ENCODE peak calls at places on chromosomes 1 and 21, in four cellular contexts. P, R, K and I are unnamed samples.

GRCh38 chr1:47438321-47439150 is 692 bp downstream of the FOXD2 start:
- DNase-seq in P (no peak), R (peak; percentile 72), K (no peak), I (no peak)

GRCh38 chr1:226107471-226108460 is 45.2 kb downstream of the H3-3A start:
- DNase-seq in R (no peak), K (no peak), P (no peak), I (no peak)

GRCh38 chr1:25817840-25818501 is 1.8 kb upstream of the MTFR1L start:
- DNase-seq in P (no peak), R (peak; percentile 54), K (no peak), I (no peak)

GRCh38 chr1:183968386-183968785 is 69.1 kb downstream of the COLGALT2 start:
- DNase-seq in R (no peak), K (no peak), P (no peak), I (no peak)

GRCh38 chr1:94801919-94802546 is 18.1 kb upstream of the SLC44A3 start:
- DNase-seq in K (no peak), P (peak; percentile 94), R (no peak), I (peak; percentile 19)

GRCh38 chr21:43639470-43640178 is 19.7 kb downstream of the HSF2BP start:
- DNase-seq in K (no peak), P (peak; percentile 88), R (no peak), I (no peak)

GRCh38 chr1:225980005-225980404 is 19.1 kb downstream of the SDE2 start:
- DNase-seq in K (no peak), P (no peak), R (no peak), I (no peak)

GRCh38 chr1:156259805-156260204 is 11.9 kb upstream of the PAQR6 start:
- DNase-seq in P (no peak), K (no peak), R (no peak), I (no peak)

GRCh38 chr1:115879977-115880376 is 39.1 kb upstream of the NHLH2 start:
- DNase-seq in K (no peak), R (no peak), P (no peak), I (no peak)

GRCh38 chr1:49102752-49103151 is 326.1 kb upstream of the BEND5 start:
- DNase-seq in P (no peak), R (no peak), K (no peak), I (no peak)

GRCh38 chr1:56803561-56804156 is 15.5 kb downstream of the FYB2 start:
- DNase-seq in K (no peak), P (peak; percentile 10), R (peak; percentile 32), I (peak; percentile 68)

GRCh38 chr1:222064388-222065201 is 322.7 kb upstream of the DUSP10 start:
- DNase-seq in P (peak; percentile 87), R (no peak), K (no peak), I (no peak)

GRCh38 chr21:34845521-34846213 is 176.9 kb downstream of the CLIC6 start:
- DNase-seq in P (peak; percentile 90), K (peak; percentile 60), R (no peak), I (no peak)

GRCh38 chr1:16351449-16351993 is 759 bp downstream of the FBXO42 start:
- DNase-seq in K (no peak), P (peak; percentile 34), R (no peak), I (no peak)

GRCh38 chr1:168637350-168637991 is 61.1 kb downstream of the XCL1 start:
- DNase-seq in P (peak; percentile 38), R (peak; percentile 72), K (no peak), I (no peak)

GRCh38 chr1:102853701-102854187 is 254.6 kb downstream of the COL11A1 start:
- DNase-seq in K (no peak), R (no peak), P (no peak), I (no peak)

GRCh38 chr21:42495765-42496119 is 282 bp downstream of the RSPH1 start:
- DNase-seq in P (peak; percentile 16), K (no peak), R (no peak), I (no peak)

GRCh38 chr21:42587036-42587435 is 66.4 kb upstream of the PDE9A start:
- DNase-seq in K (no peak), P (no peak), R (no peak), I (no peak)

GRCh38 chr1:17550684-17551584 is 11.4 kb downstream of the ARHGEF10L start:
- DNase-seq in R (no peak), K (no peak), P (peak; percentile 39), I (no peak)

GRCh38 chr1:183206538-183207117 is 20.6 kb downstream of the LAMC2 start:
- DNase-seq in P (no peak), K (no peak), R (no peak), I (no peak)

GRCh38 chr1:246262281-246262680 is 244.8 kb downstream of the SMYD3 start:
- DNase-seq in R (no peak), K (no peak), P (peak; percentile 8), I (no peak)

GRCh38 chr1:7581754-7582264 is 189.3 kb upstream of the VAMP3 start:
- DNase-seq in K (no peak), P (no peak), R (no peak), I (no peak)

GRCh38 chr1:219518168-219518905 is 94.6 kb downstream of the ZC3H11B start:
- DNase-seq in P (peak; percentile 63), K (no peak), R (no peak), I (no peak)

GRCh38 chr1:109828756-109829505 is 65.2 kb upstream of the EPS8L3 start:
- DNase-seq in P (peak; percentile 13), R (no peak), K (no peak), I (no peak)

GRCh38 chr1:39490596-39491145 is 765 bp upstream of the BMP8A start:
- DNase-seq in K (no peak), P (no peak), R (peak; percentile 70), I (no peak)

GRCh38 chr21:46116846-46117585 is 19.1 kb downstream of the COL6A2 start:
- DNase-seq in R (no peak), P (no peak), K (no peak), I (peak; percentile 41)

GRCh38 chr21:37186983-37187382 is 80.2 kb downstream of the VPS26C start:
- DNase-seq in P (no peak), K (no peak), R (no peak), I (no peak)

GRCh38 chr1:158013840-158014520 is 20.5 kb downstream of the KIRREL1 start:
- DNase-seq in K (no peak), P (peak; percentile 56), R (no peak), I (no peak)

GRCh38 chr1:203499643-203500278 is 5.8 kb downstream of the OPTC start:
- DNase-seq in R (no peak), P (no peak), K (no peak), I (no peak)

GRCh38 chr1:211648980-211649934 is 26.2 kb downstream of the NEK2 start:
- DNase-seq in P (peak; percentile 35), K (no peak), R (peak; percentile 56), I (peak; percentile 63)

GRCh38 chr1:103194060-103194459 is 85.7 kb upstream of the COL11A1 start:
- DNase-seq in R (no peak), P (peak; percentile 5), K (no peak), I (no peak)

GRCh38 chr21:35048183-35048601 is 910 bp downstream of the RUNX1 start:
- DNase-seq in P (no peak), K (no peak), R (no peak), I (no peak)

GRCh38 chr21:46354046-46354445 is 30.1 kb downstream of the PCNT start:
- DNase-seq in R (no peak), P (no peak), K (no peak), I (no peak)

GRCh38 chr1:175319912-175320230 is 127.3 kb upstream of the KIAA0040 start:
- DNase-seq in R (no peak), P (no peak), K (no peak), I (no peak)

GRCh38 chr1:175319112-175319911 is 126.7 kb upstream of the KIAA0040 start:
- DNase-seq in P (peak; percentile 60), R (peak; percentile 88), K (peak; percentile 37), I (peak; percentile 21)

GRCh38 chr1:175318633-175319032 is 126.1 kb upstream of the KIAA0040 start:
- DNase-seq in R (no peak), P (no peak), K (no peak), I (no peak)

GRCh38 chr1:175317309-175317708 is 124.7 kb upstream of the KIAA0040 start:
- DNase-seq in K (no peak), R (peak; percentile 57), P (no peak), I (peak; percentile 67)

GRCh38 chr1:175317795-175318194 is 125.2 kb upstream of the KIAA0040 start:
- DNase-seq in P (no peak), K (no peak), R (no peak), I (no peak)
- TF ChIP-seq CHD1 in P (no peak), K (no peak), R (no peak), I (no peak)

GRCh38 chr1:1137256-1138045 is 21.6 kb upstream of the C1orf159 start:
- DNase-seq in K (no peak), R (peak; percentile 70), P (no peak), I (no peak)

GRCh38 chr1:1135339-1136111 is 19.6 kb upstream of the C1orf159 start:
- DNase-seq in P (no peak), K (no peak), R (peak; percentile 66), I (no peak)

GRCh38 chr1:1132928-1133750 is 17.2 kb upstream of the C1orf159 start:
- DNase-seq in K (no peak), R (no peak), P (peak; percentile 39), I (no peak)

GRCh38 chr1:1134300-1134961 is 18.5 kb upstream of the C1orf159 start:
- DNase-seq in R (no peak), P (no peak), K (no peak), I (no peak)

GRCh38 chr1:1136547-1137230 is 20.8 kb upstream of the C1orf159 start:
- DNase-seq in P (no peak), K (no peak), R (peak; percentile 56), I (no peak)
- TF ChIP-seq CHD1 in P (no peak), K (no peak), R (no peak), I (peak; percentile 75)

GRCh38 chr1:231591466-231591865 is 35.1 kb upstream of the DISC1 start:
- DNase-seq in P (no peak), K (no peak), R (no peak), I (no peak)

GRCh38 chr1:231592809-231593208 is 33.8 kb upstream of the DISC1 start:
- DNase-seq in R (no peak), K (no peak), P (no peak), I (no peak)

GRCh38 chr1:231594749-231595148 is 31.8 kb upstream of the DISC1 start:
- DNase-seq in K (no peak), R (no peak), P (no peak), I (no peak)

GRCh38 chr1:231594123-231594522 is 32.5 kb upstream of the DISC1 start:
- DNase-seq in P (no peak), R (no peak), K (no peak), I (no peak)

DNA sequence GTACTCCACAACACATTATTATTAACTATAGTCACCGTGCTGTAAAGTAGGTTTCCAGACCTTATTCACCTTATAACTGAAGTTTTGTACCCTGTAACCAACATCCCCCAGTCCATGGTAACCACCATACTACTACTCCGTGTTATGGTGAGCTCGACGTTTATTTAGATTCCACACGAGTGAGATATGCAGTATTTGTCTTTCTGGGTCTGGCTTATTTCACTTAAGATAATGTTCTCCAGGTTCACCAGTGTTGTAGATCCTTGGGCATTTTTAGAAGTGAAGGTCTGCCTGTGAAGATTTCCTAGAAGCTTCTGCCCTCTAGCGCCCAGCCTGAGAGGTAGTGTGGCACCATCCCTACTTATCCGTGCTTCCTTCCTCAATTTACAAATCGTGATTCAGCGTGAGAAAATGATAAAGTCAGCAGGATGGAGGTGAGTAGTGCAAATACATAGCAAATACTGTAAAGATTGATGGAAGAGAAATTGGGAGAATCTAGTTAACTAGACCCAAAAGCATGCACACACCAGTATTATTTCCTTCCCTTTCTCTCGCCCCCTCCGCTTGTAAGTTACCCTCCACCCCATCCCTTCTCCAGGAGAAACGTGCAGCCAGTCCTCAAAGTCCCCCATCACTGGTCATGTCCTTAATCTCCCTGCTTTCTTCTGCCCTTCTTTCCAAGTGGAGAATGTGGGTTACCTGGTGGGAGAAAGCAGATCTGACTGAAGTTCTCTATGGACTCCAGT is 36.0 kb upstream of the DISC1 start:
- DNase-seq in P (peak; percentile 83), K (no peak), R (no peak), I (peak; percentile 52)
- TF ChIP-seq CHD1 in P (no peak), K (no peak), R (no peak), I (no peak)

GRCh38 chr1:65412256-65412983 is 8.0 kb upstream of the LEPR start:
- DNase-seq in K (no peak), P (no peak), R (peak; percentile 69), I (no peak)
- TF ChIP-seq CHD1 in K (no peak), P (no peak), R (no peak), I (no peak)